ENCODE peak calls at places on chromosomes 4 and X, in six cellular contexts. I, D, L, P, Z and G are unnamed samples.

GRCh38 chr4:38641796-38642195 is 22.2 kb upstream of the KLF3 start:
- DNase-seq in P (no peak), L (no peak), I (no peak), Z (no peak), D (no peak), G (no peak)

GRCh38 chrX:110284159-110284558 is 33.7 kb downstream of the AMMECR1 start:
- DNase-seq in D (no peak), L (no peak), Z (no peak), P (no peak), I (no peak), G (no peak)

GRCh38 chrX:19888419-19888879 is 1.0 kb upstream of the SH3KBP1 start:
- DNase-seq in Z (no peak), L (no peak), I (peak), D (no peak), P (peak), G (no peak)

GRCh38 chr4:71537551-71538065 is 198.8 kb downstream of the SLC4A4 start:
- DNase-seq in I (no peak), L (no peak), P (no peak), D (no peak), Z (no peak), G (no peak)

GRCh38 chrX:115642895-115643530 is 82.0 kb downstream of the PLS3 start:
- DNase-seq in L (no peak), I (peak), Z (no peak), P (peak), D (peak), G (no peak)

GRCh38 chr4:31793907-31794306 is 1073.7 kb downstream of the PCDH7 start:
- DNase-seq in I (no peak), P (no peak), L (no peak), Z (no peak), D (no peak), G (no peak)

GRCh38 chrX:118627084-118627758 is 100.2 kb upstream of the IL13RA1 start:
- DNase-seq in L (no peak), I (peak), P (no peak), D (no peak), Z (no peak), G (no peak)

GRCh38 chrX:17359500-17359899 is 15.5 kb upstream of the NHS start:
- DNase-seq in L (no peak), P (no peak), D (no peak), Z (no peak), I (no peak), G (no peak)

GRCh38 chrX:34365482-34365881 is 233.4 kb upstream of the FAM47A start:
- DNase-seq in D (no peak), Z (no peak), I (no peak), P (no peak), L (no peak), G (no peak)

GRCh38 chrX:9895225-9895912 is 71.8 kb upstream of the CLDN34 start:
- DNase-seq in Z (no peak), P (no peak), I (no peak), D (no peak), L (no peak), G (no peak)

GRCh38 chr4:113707013-113707412 is 54.5 kb downstream of the CAMK2D start:
- DNase-seq in P (no peak), Z (no peak), L (no peak), D (no peak), I (no peak), G (no peak)

GRCh38 chrX:313546-313945 is 5.0 kb downstream of the GTPBP6 start:
- DNase-seq in I (no peak), Z (no peak), L (no peak), D (no peak), P (no peak), G (no peak)

DNA sequence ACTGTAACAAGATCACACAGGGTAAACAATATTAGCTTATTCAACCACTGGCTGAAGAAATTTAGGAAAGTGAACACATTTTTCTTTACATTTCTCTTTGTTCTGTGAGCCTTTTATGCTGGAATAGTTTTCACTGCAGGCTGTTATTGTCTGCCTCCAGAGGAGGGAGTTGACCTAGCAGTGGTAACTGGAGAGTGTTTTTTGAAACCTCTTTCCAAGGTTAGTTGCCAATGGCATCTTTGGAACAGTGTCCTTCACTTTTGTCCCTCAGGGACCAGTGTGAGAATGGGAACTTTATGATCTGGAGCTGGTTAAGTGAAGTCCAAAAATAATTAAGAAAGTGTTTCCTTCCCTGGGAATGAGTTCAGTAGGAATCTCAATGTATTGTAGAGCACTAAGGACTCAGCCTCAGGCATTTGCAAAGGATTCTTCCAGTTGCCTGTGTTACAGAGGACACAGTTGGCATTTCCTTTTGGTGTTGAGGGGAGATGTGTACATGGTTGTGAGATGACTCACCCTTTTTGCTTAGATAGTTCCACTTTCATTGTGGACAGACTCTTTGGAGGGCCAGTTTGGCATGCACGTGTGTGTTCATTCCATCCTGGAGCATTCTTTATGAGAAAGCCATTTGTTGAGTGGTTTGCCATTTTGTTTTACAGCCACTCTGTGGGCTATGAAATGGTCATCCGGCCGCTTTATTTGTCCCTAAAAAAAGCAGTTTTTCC is 61.3 kb downstream of the AR start:
- DNase-seq in L (no peak), D (no peak), Z (no peak), I (no peak), P (no peak), G (no peak)
- TF ChIP-seq TAF1 in L (no peak), D (no peak), Z (no peak), I (no peak), P (no peak), G (no peak)

DNA sequence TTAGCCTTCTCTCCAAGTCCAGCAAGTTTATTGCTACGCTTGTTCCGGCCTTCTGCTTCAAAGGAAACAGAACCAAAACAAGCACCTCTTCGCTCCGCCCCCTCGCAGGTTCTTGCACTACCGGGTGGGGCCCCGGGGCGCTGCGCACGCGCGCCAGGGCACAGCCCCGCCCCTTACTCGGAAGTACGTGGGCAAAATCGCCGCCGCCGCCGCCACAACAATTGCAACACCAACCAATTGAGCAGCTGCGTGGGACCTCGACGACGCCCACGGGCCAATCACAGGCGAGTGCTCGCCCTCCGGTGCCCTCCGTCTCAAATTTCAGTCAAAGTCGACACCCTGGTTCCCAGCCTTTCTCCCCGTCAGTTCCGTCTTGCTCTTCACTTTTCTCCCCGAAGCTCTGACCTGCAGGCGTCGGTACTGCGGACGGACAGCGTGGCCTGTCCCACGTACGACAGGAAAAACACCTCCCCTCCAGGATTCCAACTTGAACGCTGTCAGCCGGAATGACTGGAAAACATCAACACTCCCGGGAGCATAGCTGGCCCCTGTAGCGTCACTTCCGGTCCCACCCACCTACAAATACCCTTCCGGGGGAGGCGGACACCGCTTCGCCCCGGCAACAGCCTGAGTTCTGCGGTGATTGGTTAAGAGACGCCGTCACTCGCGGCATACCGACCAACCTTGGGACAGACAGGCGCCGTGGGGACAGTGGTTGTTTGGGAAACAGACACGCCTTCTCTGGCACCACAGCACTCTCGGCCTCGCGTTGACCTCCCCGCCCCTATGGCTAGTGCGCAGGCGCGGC is 624 bp upstream of the OTUD5 start:
- DNase-seq in P (peak), L (peak), D (peak), I (peak), Z (peak), G (peak)
- TF ChIP-seq POLR2A in P (peak), L (peak), D (peak), I (no peak), Z (peak), G (no peak)

DNA sequence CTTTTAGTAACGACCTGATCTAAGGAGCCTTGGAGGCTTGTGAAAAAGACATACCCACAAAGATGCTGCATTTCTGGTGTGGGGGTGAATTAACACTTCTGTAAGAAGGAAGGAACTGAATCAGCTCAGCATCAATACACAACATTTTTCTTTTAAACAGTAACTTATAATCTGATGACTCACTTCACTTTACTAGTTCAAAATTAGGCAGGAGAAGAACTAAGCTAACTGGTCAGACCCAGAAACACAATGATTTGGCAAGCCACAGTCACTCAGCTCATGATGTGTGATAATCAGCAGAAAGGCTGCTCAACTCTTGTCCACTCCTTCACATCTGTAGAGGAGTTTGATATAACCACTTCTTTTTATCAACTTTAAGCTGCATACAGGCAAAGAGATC is 4.6 kb downstream of the MMAA start:
- DNase-seq in I (no peak), Z (no peak), L (no peak), P (no peak), D (no peak), G (no peak)
- TF ChIP-seq TAF1 in I (no peak), Z (no peak), L (no peak), P (no peak), D (no peak), G (no peak)

DNA sequence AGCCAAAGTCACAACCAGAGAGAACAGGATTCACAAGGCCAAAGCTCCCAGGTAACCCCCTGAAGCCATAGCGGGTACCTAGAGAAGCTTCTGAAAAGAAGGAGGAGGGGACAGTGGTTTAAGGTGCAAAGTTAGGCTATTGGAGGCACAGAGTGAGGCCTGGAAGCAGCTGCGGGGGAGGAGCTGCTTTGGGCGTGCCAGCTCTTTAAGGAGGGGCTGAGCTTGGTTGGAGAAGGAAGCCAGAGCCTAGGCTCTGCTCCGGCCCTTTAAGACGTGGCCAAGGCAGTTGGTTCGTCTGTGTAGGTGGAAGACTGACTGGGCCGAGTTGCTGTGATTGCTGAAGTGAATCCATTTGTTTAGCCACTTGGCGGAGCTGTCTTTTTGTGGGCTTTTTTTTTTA is 1.5 kb downstream of the KLF8 start:
- DNase-seq in D (peak), I (no peak), L (peak), P (no peak), Z (no peak), G (peak)
- TF ChIP-seq POLR2A in D (no peak), I (no peak), L (no peak), P (no peak), Z (no peak), G (no peak)

GRCh38 chr4:54781771-54782170 is 124.0 kb downstream of the KIT start:
- DNase-seq in P (no peak), I (no peak), L (no peak), Z (no peak), D (no peak), G (no peak)

GRCh38 chr4:54779797-54780196 is 122.0 kb downstream of the KIT start:
- DNase-seq in Z (no peak), I (no peak), D (no peak), L (no peak), P (no peak), G (no peak)

GRCh38 chr4:54783402-54784110 is 125.8 kb downstream of the KIT start:
- DNase-seq in P (no peak), L (no peak), I (peak), D (no peak), Z (no peak), G (no peak)

DNA sequence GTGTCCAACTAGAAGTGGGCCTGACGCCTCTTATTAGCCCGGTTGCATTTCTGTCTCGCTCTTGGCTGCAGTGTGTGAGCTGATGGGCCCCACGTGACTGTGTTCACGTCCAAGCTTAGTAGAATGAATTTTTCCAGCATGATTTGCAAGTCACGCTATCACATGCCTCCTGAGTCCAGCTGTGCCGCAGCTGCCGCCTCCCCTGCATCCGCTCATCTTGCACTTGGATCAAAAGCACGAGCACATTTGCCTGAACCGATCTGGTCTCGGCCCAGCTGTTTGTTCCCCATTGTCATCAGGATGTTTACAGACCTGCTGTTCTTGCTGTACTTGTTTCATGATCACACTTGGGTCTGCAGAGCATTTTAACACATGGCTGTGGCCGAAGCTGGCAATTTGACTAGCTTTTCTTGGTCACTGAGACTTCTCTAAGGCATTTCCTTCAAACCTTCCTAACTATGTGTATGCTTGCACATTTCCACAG is 126.5 kb downstream of the KIT start:
- DNase-seq in I (no peak), L (no peak), D (no peak), P (peak), Z (no peak), G (no peak)
- TF ChIP-seq TAF1 in I (no peak), L (no peak), D (no peak), P (no peak), Z (no peak), G (no peak)